ENCODE peak calls at places on chromosomes 12 and 14, in nine cellular contexts. L, U, H, Y, G, R, X, Z and E are unnamed samples.

GRCh38 chr12:111361717-111362576 is 6.9 kb downstream of the PHETA1 start:
- DNase-seq in L (peak), U (peak), H (no peak), Y (no peak), G (no peak), R (no peak), X (no peak), Z (no peak), E (no peak)

GRCh38 chr14:103230658-103231334 is 103.2 kb upstream of the EIF5 start:
- DNase-seq in L (no peak), U (no peak), H (no peak), Y (no peak), G (no peak), R (no peak), X (no peak), Z (no peak), E (no peak)

GRCh38 chr12:111773801-111774551 is 7.2 kb downstream of the ALDH2 start:
- DNase-seq in L (peak), U (peak), H (peak), Y (peak), G (peak), R (no peak), X (no peak), Z (peak), E (no peak)

GRCh38 chr12:51118706-51119105 is 35.3 kb upstream of the CSRNP2 start:
- DNase-seq in L (no peak), U (no peak), H (peak), Y (peak), G (peak), R (no peak), X (no peak), Z (no peak), E (no peak)

GRCh38 chr12:96044017-96044985 is 8.9 kb upstream of the LTA4H start:
- DNase-seq in L (no peak), U (no peak), H (peak), Y (peak), G (peak), R (no peak), X (no peak), Z (peak), E (peak)

GRCh38 chr14:101714394-101714793 is 47.1 kb upstream of the PPP2R5C start:
- DNase-seq in L (no peak), U (no peak), H (no peak), Y (no peak), G (no peak), R (no peak), X (no peak), Z (no peak), E (no peak)

GRCh38 chr12:84561362-84561761 is 351.2 kb downstream of the SLC6A15 start:
- DNase-seq in L (no peak), U (no peak), H (no peak), Y (peak), G (peak), R (no peak), X (no peak), Z (no peak), E (no peak)

GRCh38 chr14:74973003-74973614 is 17.7 kb upstream of the PGF start:
- DNase-seq in L (peak), U (peak), H (peak), Y (no peak), G (no peak), R (peak), X (no peak), Z (peak), E (peak)

GRCh38 chr14:50937325-50937724 is 7.0 kb downstream of the PYGL start:
- DNase-seq in L (no peak), U (no peak), H (no peak), Y (peak), G (no peak), R (no peak), X (no peak), Z (peak), E (no peak)

GRCh38 chr14:104281768-104282301 is 143.4 kb downstream of the KIF26A start:
- DNase-seq in L (peak), U (no peak), H (no peak), Y (no peak), G (no peak), R (no peak), X (no peak), Z (no peak), E (no peak)

GRCh38 chr12:89239534-89239933 is 112.8 kb downstream of the DUSP6 start:
- DNase-seq in L (no peak), U (no peak), H (no peak), Y (no peak), G (no peak), R (no peak), X (no peak), Z (no peak), E (no peak)

GRCh38 chr12:98646165-98646764 is 1.2 kb downstream of the APAF1 start:
- DNase-seq in L (no peak), U (no peak), H (peak), Y (peak), G (no peak), R (peak), X (no peak), Z (peak), E (peak)

GRCh38 chr12:125689576-125690410 is 624.6 kb downstream of the AACS start:
- DNase-seq in L (no peak), U (no peak), H (no peak), Y (no peak), G (no peak), R (no peak), X (no peak), Z (no peak), E (no peak)

GRCh38 chr12:121043067-121043466 is 4.0 kb upstream of the OASL start:
- DNase-seq in L (no peak), U (no peak), H (no peak), Y (no peak), G (no peak), R (no peak), X (no peak), Z (no peak), E (no peak)

GRCh38 chr12:68012712-68013111 is 23.5 kb downstream of the IFNG-AS1 start:
- DNase-seq in L (no peak), U (no peak), H (no peak), Y (peak), G (no peak), R (no peak), X (no peak), Z (no peak), E (peak)

GRCh38 chr14:49853158-49853477 is 530 bp upstream of the NEMF start:
- DNase-seq in L (no peak), U (no peak), H (no peak), Y (no peak), G (no peak), R (no peak), X (no peak), Z (no peak), E (no peak)

GRCh38 chr12:116508145-116509121 is 50.7 kb upstream of the MAP1LC3B2 start:
- DNase-seq in L (peak), U (no peak), H (peak), Y (peak), G (no peak), R (peak), X (no peak), Z (peak), E (no peak)

GRCh38 chr14:50173891-50174290 is 57.5 kb downstream of the SOS2 start:
- DNase-seq in L (no peak), U (no peak), H (peak), Y (peak), G (no peak), R (no peak), X (no peak), Z (no peak), E (no peak)

GRCh38 chr14:99729991-99730875 is 46.1 kb downstream of the CYP46A1 start:
- DNase-seq in L (peak), U (peak), H (peak), Y (peak), G (no peak), R (peak), X (peak), Z (peak), E (peak)

GRCh38 chr12:49332891-49333371 is 4.1 kb downstream of the C1QL4 start:
- DNase-seq in L (no peak), U (no peak), H (no peak), Y (no peak), G (no peak), R (no peak), X (no peak), Z (no peak), E (no peak)

GRCh38 chr12:26831959-26832816 is 806 bp downstream of the ITPR2 start:
- DNase-seq in L (peak), U (peak), H (peak), Y (peak), G (peak), R (peak), X (peak), Z (peak), E (peak)

GRCh38 chr14:105617201-105617777 is 90.9 kb downstream of the TMEM121 start:
- DNase-seq in L (no peak), U (no peak), H (no peak), Y (no peak), G (no peak), R (no peak), X (no peak), Z (no peak), E (no peak)

GRCh38 chr12:65918057-65918456 is 93.8 kb downstream of the HMGA2 start:
- DNase-seq in L (no peak), U (peak), H (no peak), Y (no peak), G (no peak), R (no peak), X (no peak), Z (no peak), E (no peak)

GRCh38 chr14:61064210-61064609 is 83.2 kb downstream of the SLC38A6 start:
- DNase-seq in L (no peak), U (peak), H (no peak), Y (no peak), G (no peak), R (no peak), X (no peak), Z (no peak), E (peak)

GRCh38 chr14:105393151-105393550 is 5.2 kb upstream of the TEX22 start:
- DNase-seq in L (peak), U (no peak), H (no peak), Y (no peak), G (no peak), R (no peak), X (no peak), Z (no peak), E (no peak)

GRCh38 chr12:131348226-131349010 is 362.5 kb upstream of the SFSWAP start:
- DNase-seq in L (no peak), U (no peak), H (no peak), Y (no peak), G (no peak), R (no peak), X (no peak), Z (no peak), E (no peak)

GRCh38 chr14:99619873-99620834 is 16.1 kb upstream of the CCDC85C start:
- DNase-seq in L (no peak), U (no peak), H (peak), Y (peak), G (no peak), R (no peak), X (no peak), Z (peak), E (no peak)

GRCh38 chr12:43578782-43579181 is 26.8 kb upstream of the ADAMTS20 start:
- DNase-seq in L (no peak), U (no peak), H (peak), Y (peak), G (no peak), R (no peak), X (no peak), Z (no peak), E (no peak)

GRCh38 chr14:21382095-21382494 is 1.7 kb downstream of the SUPT16H start:
- DNase-seq in L (no peak), U (no peak), H (no peak), Y (no peak), G (no peak), R (peak), X (no peak), Z (no peak), E (no peak)

GRCh38 chr12:52631264-52631663 is 12.9 kb upstream of the KRT73 start:
- DNase-seq in L (no peak), U (no peak), H (no peak), Y (no peak), G (no peak), R (no peak), X (no peak), Z (no peak), E (no peak)

GRCh38 chr12:91704446-91704845 is 441.2 kb downstream of the BTG1 start:
- DNase-seq in L (no peak), U (no peak), H (peak), Y (peak), G (no peak), R (no peak), X (no peak), Z (peak), E (no peak)

GRCh38 chr12:49465132-49465531 is 73.7 kb upstream of the KCNH3 start:
- DNase-seq in L (no peak), U (no peak), H (no peak), Y (no peak), G (no peak), R (no peak), X (no peak), Z (no peak), E (no peak)

GRCh38 chr12:102933168-102933567 is 16.1 kb upstream of the PAH start:
- DNase-seq in L (no peak), U (no peak), H (no peak), Y (no peak), G (no peak), R (no peak), X (no peak), Z (no peak), E (no peak)

GRCh38 chr12:77343291-77343690 is 277.9 kb upstream of the E2F7 start:
- DNase-seq in L (no peak), U (no peak), H (no peak), Y (peak), G (no peak), R (no peak), X (no peak), Z (peak), E (no peak)

GRCh38 chr12:119158004-119158776 is 20.5 kb upstream of the HSPB8 start:
- DNase-seq in L (no peak), U (no peak), H (no peak), Y (no peak), G (no peak), R (no peak), X (no peak), Z (no peak), E (no peak)

GRCh38 chr12:29517265-29517664 is 19.8 kb upstream of the OVCH1 start:
- DNase-seq in L (no peak), U (no peak), H (no peak), Y (no peak), G (no peak), R (peak), X (no peak), Z (no peak), E (no peak)

GRCh38 chr12:123532808-123533649 is 490 bp downstream of the RILPL1 start:
- DNase-seq in L (peak), U (no peak), H (peak), Y (peak), G (no peak), R (no peak), X (no peak), Z (peak), E (peak)

GRCh38 chr12:66848967-66849366 is 170.1 kb upstream of the GRIP1 start:
- DNase-seq in L (no peak), U (no peak), H (peak), Y (no peak), G (no peak), R (no peak), X (no peak), Z (no peak), E (no peak)

GRCh38 chr14:100747021-100747586 is 20.4 kb downstream of the DLK1 start:
- DNase-seq in L (no peak), U (no peak), H (peak), Y (peak), G (peak), R (no peak), X (no peak), Z (peak), E (no peak)